ENCODE peak calls at places on chromosomes 2 and 18, in seven cellular contexts. O is neural progenitor cell, E is GM12878, R is PC-3, X is astrocyte, Y is HepG2, J is HCT116. N is an unnamed sample.

GRCh38 chr18:7576685-7577084 is 9.6 kb downstream of the PTPRM start:
- DNase-seq in O (no peak), E (no peak), R (peak; percentile 84), X (peak; percentile 79), Y (no peak), J (no peak), N (peak; percentile 64)

GRCh38 chr2:195535911-195536522 is 121.0 kb upstream of the SLC39A10 start:
- DNase-seq in O (no peak), E (peak; percentile 92), R (no peak), X (no peak), Y (no peak), J (no peak), N (no peak)

GRCh38 chr18:50089702-50090101 is 105.2 kb downstream of the MYO5B start:
- DNase-seq in O (no peak), E (no peak), R (no peak), X (no peak), Y (no peak), J (no peak), N (no peak)

GRCh38 chr2:118089015-118089800 is 937 bp downstream of the INSIG2 start:
- DNase-seq in O (peak; percentile 37), E (no peak), R (peak; percentile 48), X (peak; percentile 54), Y (peak; percentile 89), J (no peak), N (peak; percentile 68)

GRCh38 chr18:45688834-45689233 is 35.1 kb upstream of the SLC14A1 start:
- DNase-seq in O (no peak), E (no peak), R (no peak), X (no peak), Y (no peak), J (no peak), N (no peak)

GRCh38 chr2:27150639-27151230 is 1.9 kb downstream of the TCF23 start:
- DNase-seq in O (no peak), E (no peak), R (no peak), X (no peak), Y (no peak), J (no peak), N (no peak)

GRCh38 chr2:45653584-45653983 is 2.1 kb downstream of the PRKCE start:
- DNase-seq in O (no peak), E (no peak), R (no peak), X (peak; percentile 63), Y (no peak), J (no peak), N (no peak)

GRCh38 chr2:29562896-29563295 is 358.5 kb downstream of the ALK start:
- DNase-seq in O (no peak), E (no peak), R (no peak), X (peak; percentile 39), Y (no peak), J (no peak), N (no peak)

GRCh38 chr2:54983345-54984235 is 66.7 kb downstream of the RTN4 start:
- DNase-seq in O (no peak), E (no peak), R (peak; percentile 92), X (peak; percentile 62), Y (no peak), J (peak; percentile 4), N (peak; percentile 83)

GRCh38 chr2:228039752-228040534 is 141.5 kb downstream of the SPHKAP start:
- DNase-seq in O (peak; percentile 58), E (no peak), R (peak; percentile 51), X (no peak), Y (peak; percentile 41), J (peak; percentile 34), N (peak; percentile 11)

GRCh38 chr18:32072321-32072720 is 19.4 kb upstream of the RNF138 start:
- DNase-seq in O (no peak), E (no peak), R (peak; percentile 5), X (no peak), Y (peak; percentile 6), J (no peak), N (no peak)

GRCh38 chr2:85785027-85785822 is 31.4 kb downstream of the ATOH8 start:
- DNase-seq in O (peak; percentile 78), E (no peak), R (no peak), X (peak; percentile 97), Y (no peak), J (no peak), N (no peak)

GRCh38 chr2:70703900-70704549 is 64.0 kb downstream of the ADD2 start:
- DNase-seq in O (peak; percentile 19), E (no peak), R (no peak), X (peak; percentile 84), Y (no peak), J (no peak), N (peak; percentile 3)

GRCh38 chr18:44725300-44726096 is 44.8 kb downstream of the SETBP1 start:
- DNase-seq in O (no peak), E (peak; percentile 71), R (peak; percentile 21), X (peak; percentile 53), Y (no peak), J (no peak), N (peak; percentile 39)

GRCh38 chr2:117693166-117693565 is 121.3 kb upstream of the DDX18 start:
- DNase-seq in O (no peak), E (no peak), R (no peak), X (no peak), Y (no peak), J (no peak), N (no peak)

GRCh38 chr2:174788291-174788929 is 24.1 kb upstream of the CHRNA1 start:
- DNase-seq in O (peak; percentile 39), E (no peak), R (no peak), X (peak; percentile 29), Y (no peak), J (peak; percentile 23), N (no peak)

GRCh38 chr18:35920623-35921022 is 51.9 kb upstream of the RMP24 start:
- DNase-seq in O (no peak), E (no peak), R (no peak), X (no peak), Y (no peak), J (no peak), N (no peak)

GRCh38 chr2:241177935-241178334 is 10.5 kb upstream of the ANO7 start:
- DNase-seq in O (no peak), E (no peak), R (no peak), X (no peak), Y (no peak), J (no peak), N (no peak)

GRCh38 chr2:28452534-28453081 is 43.3 kb upstream of the PLB1 start:
- DNase-seq in O (peak; percentile 80), E (no peak), R (peak; percentile 65), X (no peak), Y (peak; percentile 58), J (peak; percentile 32), N (no peak)

GRCh38 chr2:70887550-70888229 is 48.0 kb upstream of the ATP6V1B1 start:
- DNase-seq in O (peak; percentile 93), E (no peak), R (no peak), X (no peak), Y (no peak), J (no peak), N (no peak)

GRCh38 chr18:12391487-12392136 is 14.6 kb upstream of the AFG3L2 start:
- DNase-seq in O (peak; percentile 76), E (no peak), R (peak; percentile 77), X (peak; percentile 30), Y (peak; percentile 51), J (peak; percentile 52), N (peak; percentile 48)

GRCh38 chr2:197239434-197239833 is 71.1 kb downstream of the ANKRD44 start:
- DNase-seq in O (no peak), E (no peak), R (no peak), X (no peak), Y (no peak), J (no peak), N (no peak)

GRCh38 chr2:100365434-100365833 is 43.1 kb upstream of the LONRF2 start:
- DNase-seq in O (no peak), E (no peak), R (peak; percentile 87), X (peak; percentile 96), Y (no peak), J (peak; percentile 86), N (peak; percentile 96)

GRCh38 chr2:63587814-63588384 is 378 bp downstream of the WDPCP start:
- DNase-seq in O (peak; percentile 24), E (no peak), R (peak; percentile 21), X (no peak), Y (no peak), J (no peak), N (peak; percentile 18)

GRCh38 chr18:57087985-57088384 is 58.9 kb upstream of the BOD1L2 start:
- DNase-seq in O (no peak), E (no peak), R (peak; percentile 28), X (no peak), Y (no peak), J (peak; percentile 6), N (peak; percentile 41)

GRCh38 chr2:210225461-210225798 is 183 bp upstream of the ACADL start:
- DNase-seq in O (no peak), E (no peak), R (no peak), X (no peak), Y (no peak), J (no peak), N (no peak)
- TF ChIP-seq EZH2 in O (no peak), E (no peak), R (no peak), X (no peak), Y (no peak), J (no peak), N (no peak)

GRCh38 chr2:238742664-238743063 is 105.2 kb upstream of the TWIST2 start:
- DNase-seq in O (no peak), E (no peak), R (no peak), X (no peak), Y (no peak), J (no peak), N (no peak)

GRCh38 chr2:238745997-238746396 is 101.9 kb upstream of the TWIST2 start:
- DNase-seq in O (no peak), E (no peak), R (no peak), X (no peak), Y (no peak), J (no peak), N (no peak)

GRCh38 chr2:238743243-238744068 is 104.4 kb upstream of the TWIST2 start:
- DNase-seq in O (no peak), E (no peak), R (no peak), X (peak; percentile 58), Y (no peak), J (no peak), N (no peak)

GRCh38 chr2:238747114-238747513 is 100.8 kb upstream of the TWIST2 start:
- DNase-seq in O (no peak), E (no peak), R (no peak), X (no peak), Y (no peak), J (no peak), N (no peak)

GRCh38 chr2:238744951-238745350 is 102.9 kb upstream of the TWIST2 start:
- DNase-seq in O (no peak), E (no peak), R (no peak), X (no peak), Y (no peak), J (no peak), N (no peak)
- H3K9ac ChIP-seq in O (no peak overlapping the region), E (no peak overlapping the region), R (no peak overlapping the region), X (no peak overlapping the region), Y (no peak overlapping the region), J (no peak overlapping the region), N (no peak overlapping the region)

DNA sequence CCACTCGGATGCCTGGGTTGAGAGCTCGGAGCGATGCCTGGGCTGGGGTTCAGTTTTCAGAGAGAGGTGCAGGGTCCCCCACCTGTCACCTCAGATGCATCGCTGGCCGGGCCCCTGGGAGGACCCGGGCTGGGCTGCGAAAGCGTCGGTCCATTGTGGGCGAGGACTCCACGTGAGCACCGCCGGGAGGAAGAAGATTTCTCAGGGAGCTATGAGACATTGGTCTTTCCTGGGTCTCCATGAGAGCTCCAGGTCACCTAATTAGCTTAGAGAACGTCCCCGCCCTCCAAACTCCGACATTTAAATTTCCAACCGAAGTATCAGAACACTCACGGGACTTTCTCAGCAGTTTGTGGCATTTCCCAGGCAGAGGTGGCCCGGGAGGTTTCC is 2.2 kb downstream of the FBLN7 start:
- DNase-seq in O (no peak), E (no peak), R (no peak), X (no peak), Y (no peak), J (no peak), N (no peak)
- TF ChIP-seq EZH2 in O (peak; percentile 42), E (no peak), R (no peak), X (no peak), Y (no peak), J (no peak), N (no peak)

GRCh38 chr2:39378968-39379367 is 58.1 kb downstream of the MAP4K3 start:
- DNase-seq in O (no peak), E (no peak), R (no peak), X (peak; percentile 31), Y (no peak), J (no peak), N (no peak)
- H3K9ac ChIP-seq in O (no peak overlapping the region), E (no peak overlapping the region), R (no peak overlapping the region), X (no peak overlapping the region), Y (no peak overlapping the region), J (no peak overlapping the region), N (peak overlapping the region; percentile 28)

N was measured in mammary epithelial cell.